ENCODE peak calls at places on chromosomes 5 and 9, in eight cellular contexts. S is astrocyte; G is aorta; Q is cardiac muscle cell; M is Peyer's patch; O is suprapubic skin; Z is CD4-positive, alpha-beta memory T cell; D is left ventricle myocardium inferior. C is an unnamed sample. For H3K4me1, the result is how much of the 10 kb centered on the place peaks cover.

GRCh38 chr9:94084314-94084713 is at the start of gene PTPDC1:
- DNase-seq in S (peak), G (no peak), Q (peak), M (no peak), O (no peak), Z (no peak), D (no peak), C (peak)

GRCh38 chr5:149808264-149808982 is 78.3 kb downstream of the PPARGC1B start:
- DNase-seq in S (no peak), G (peak), Q (peak), M (no peak), O (no peak), Z (no peak), D (no peak), C (no peak)

GRCh38 chr9:70477146-70477745 is 62.8 kb upstream of the KLF9 start:
- DNase-seq in S (peak), G (no peak), Q (no peak), M (no peak), O (no peak), Z (no peak), D (no peak), C (no peak)

GRCh38 chr5:42570946-42571625 is 147.8 kb downstream of the GHR start:
- DNase-seq in S (peak), G (no peak), Q (no peak), M (no peak), O (no peak), Z (no peak), D (no peak), C (no peak)

GRCh38 chr5:149452665-149453617 is 73.8 kb upstream of the IL17B start:
- DNase-seq in S (peak), G (peak), Q (peak), M (no peak), O (no peak), Z (no peak), D (peak), C (no peak)

GRCh38 chr5:158718738-158719505 is 380.8 kb downstream of the EBF1 start:
- DNase-seq in S (peak), G (no peak), Q (peak), M (no peak), O (no peak), Z (no peak), D (no peak), C (no peak)

GRCh38 chr5:179336871-179337165 is 8.4 kb downstream of the ADAMTS2 start:
- DNase-seq in S (no peak), G (peak), Q (no peak), M (no peak), O (no peak), Z (no peak), D (no peak), C (no peak)

GRCh38 chr9:135609366-135609955 is 29.9 kb downstream of the GLT6D1 start:
- DNase-seq in S (no peak), G (no peak), Q (no peak), M (no peak), O (peak), Z (no peak), D (no peak), C (no peak)

GRCh38 chr9:137876781-137877386 is 698 bp upstream of the CACNA1B start:
- DNase-seq in S (no peak), G (peak), Q (no peak), M (no peak), O (no peak), Z (no peak), D (no peak), C (no peak)

GRCh38 chr5:142831019-142831403 is 60.8 kb downstream of the ARHGAP26 start:
- DNase-seq in S (no peak), G (no peak), Q (no peak), M (no peak), O (no peak), Z (no peak), D (no peak), C (no peak)
- H3K4me1 ChIP-seq in S (half or more), G (under half), Q (under half), M (under half), O (under half), Z (under half), D (half or more), C (under half)

DNA sequence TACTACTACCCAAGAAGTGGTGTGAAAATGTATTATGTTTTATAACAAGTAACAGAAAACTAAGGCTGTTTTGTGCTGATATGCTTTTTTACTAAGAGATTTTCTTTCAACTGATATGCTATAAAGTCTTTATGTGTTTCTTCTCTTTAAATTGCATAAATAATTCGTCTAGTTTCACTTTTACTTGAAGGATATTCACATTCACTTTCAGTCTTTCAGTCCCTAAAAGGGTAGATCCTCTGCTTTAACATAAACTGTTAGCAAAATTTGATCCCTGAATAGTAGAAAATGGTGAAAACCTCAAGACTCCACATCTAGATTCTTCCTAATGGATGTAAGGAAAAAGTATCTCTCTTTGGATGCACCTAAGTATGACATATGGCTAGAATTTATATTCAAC is 69.0 kb upstream of the FST start:
- DNase-seq in S (no peak), G (no peak), Q (no peak), M (no peak), O (no peak), Z (no peak), D (no peak), C (no peak)
- H3K4me3 ChIP-seq in S (no peak), G (no peak), Q (no peak), M (no peak), O (no peak), Z (no peak), D (no peak), C (no peak)

GRCh38 chr5:17185349-17185748 is 32.1 kb upstream of the BASP1 start:
- DNase-seq in S (no peak), G (no peak), Q (no peak), M (no peak), O (no peak), Z (no peak), D (no peak), C (no peak)
- H3K4me1 ChIP-seq in S (half or more), G (under half), Q (under half), M (under half), O (under half), Z (under half), D (under half), C (under half)

GRCh38 chr9:98040212-98040611 is 16.3 kb upstream of the NANS start:
- DNase-seq in S (no peak), G (no peak), Q (no peak), M (no peak), O (no peak), Z (no peak), D (no peak), C (no peak)
- H3K4me3 ChIP-seq in S (no peak), G (no peak), Q (no peak), M (no peak), O (no peak), Z (no peak), D (no peak), C (no peak)

GRCh38 chr9:5622019-5622418 is 6.9 kb upstream of the RIC1 start:
- DNase-seq in S (peak), G (no peak), Q (peak), M (no peak), O (no peak), Z (no peak), D (no peak), C (no peak)
- H3K4me1 ChIP-seq in S (under half), G (under half), Q (under half), M (under half), O (under half), Z (half or more), D (half or more), C (under half)

DNA sequence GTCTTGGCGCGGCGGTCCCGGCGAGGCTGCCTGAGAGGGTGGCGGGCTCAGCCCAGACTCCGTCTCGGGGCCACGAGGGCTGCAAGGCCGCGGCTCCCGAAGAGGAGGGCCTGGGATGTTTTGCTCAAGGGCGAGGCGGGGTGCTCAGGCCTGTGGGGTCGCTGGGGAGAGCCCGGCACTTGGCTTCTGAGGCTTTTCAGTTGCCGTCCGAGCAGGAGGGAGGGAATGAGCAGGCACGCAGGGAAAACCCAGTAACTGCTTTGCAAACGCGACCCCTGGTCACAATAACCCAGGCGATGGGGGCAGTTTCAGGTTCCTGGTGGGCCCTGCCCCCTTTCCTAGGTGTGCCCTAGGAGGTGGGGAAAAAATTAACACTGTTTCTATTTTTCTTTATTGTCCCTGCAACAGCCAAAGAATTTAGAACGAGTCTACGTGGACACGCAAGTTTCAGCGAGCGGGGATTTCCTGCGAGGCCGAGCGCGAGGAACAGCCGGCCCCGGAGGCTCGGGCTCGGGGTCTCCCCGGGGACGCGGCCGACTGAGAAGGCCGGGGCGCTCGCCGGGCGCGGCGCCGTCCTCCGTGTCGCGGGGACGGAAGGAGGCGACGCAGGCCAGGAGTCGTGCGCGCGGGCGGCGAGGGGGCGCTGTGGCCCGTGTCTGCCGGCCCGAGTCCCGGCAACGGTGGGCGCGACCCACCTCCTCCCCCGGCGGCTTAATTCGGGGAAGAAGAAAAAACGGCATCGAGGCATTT is 3.3 kb upstream of the IRX2 start:
- DNase-seq in S (no peak), G (no peak), Q (no peak), M (no peak), O (no peak), Z (no peak), D (no peak), C (no peak)
- H3K4me3 ChIP-seq in S (peak), G (no peak), Q (peak), M (no peak), O (peak), Z (no peak), D (peak), C (peak)

GRCh38 chr9:92739346-92740014 is 25.2 kb downstream of the BICD2 start:
- DNase-seq in S (no peak), G (peak), Q (no peak), M (no peak), O (peak), Z (no peak), D (no peak), C (no peak)

GRCh38 chr9:92735907-92736600 is 28.6 kb downstream of the BICD2 start:
- DNase-seq in S (no peak), G (no peak), Q (no peak), M (no peak), O (peak), Z (no peak), D (no peak), C (no peak)

GRCh38 chr9:92738661-92739081 is 26.0 kb downstream of the BICD2 start:
- DNase-seq in S (peak), G (peak), Q (peak), M (no peak), O (peak), Z (no peak), D (no peak), C (no peak)

GRCh38 chr9:92736816-92737606 is 27.6 kb downstream of the BICD2 start:
- DNase-seq in S (peak), G (peak), Q (peak), M (no peak), O (peak), Z (no peak), D (no peak), C (no peak)

GRCh38 chr9:92737611-92738299 is 26.9 kb downstream of the BICD2 start:
- DNase-seq in S (no peak), G (peak), Q (no peak), M (no peak), O (peak), Z (no peak), D (no peak), C (no peak)
- H3K4me1 ChIP-seq in S (under half), G (under half), Q (under half), M (under half), O (half or more), Z (half or more), D (half or more), C (under half)

DNA sequence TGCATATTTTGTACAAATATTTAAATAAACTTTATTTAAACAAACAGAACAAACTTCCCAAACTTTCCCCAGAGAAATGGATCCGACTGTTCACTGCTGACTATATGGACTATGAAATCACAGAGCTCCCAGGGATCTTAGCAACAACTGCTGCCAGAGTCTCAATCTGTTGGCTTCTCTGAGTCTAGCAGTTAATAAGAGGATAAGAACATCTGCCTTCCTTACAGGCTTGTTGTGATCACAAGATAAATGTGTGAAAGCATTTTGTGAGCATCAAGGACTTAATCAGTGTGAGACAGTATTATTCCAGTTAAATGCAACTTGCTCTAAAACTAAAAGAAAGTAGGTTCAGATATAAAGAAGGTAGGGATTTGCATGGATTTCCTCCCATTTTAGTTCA is 31.4 kb upstream of the MYOT start:
- DNase-seq in S (no peak), G (no peak), Q (no peak), M (no peak), O (no peak), Z (no peak), D (no peak), C (no peak)
- H3K4me3 ChIP-seq in S (no peak), G (no peak), Q (no peak), M (no peak), O (no peak), Z (no peak), D (no peak), C (no peak)

C was measured in iPS DF 6.9.